ENCODE peak calls at places on chromosomes 13 and 19, in six cellular contexts. N is IMR-90, D is neuronal stem cell, W is H9, B is H1, C is mesenchymal stem cell. G is an unnamed sample.

GRCh38 chr19:15223649-15224371 is 8.4 kb downstream of the EPHX3 start:
- DNase-seq in D (no peak), N (no peak), B (no peak), C (peak; percentile 36), W (no peak), G (no peak)

GRCh38 chr19:38678891-38679494 is 31.5 kb downstream of the ACTN4 start:
- DNase-seq in B (no peak), C (no peak), D (no peak), W (no peak), N (no peak), G (no peak)

GRCh38 chr13:33110713-33111413 is 94.6 kb downstream of the KL start:
- DNase-seq in N (peak; percentile 56), W (no peak), C (no peak), D (no peak), B (no peak), G (no peak)

GRCh38 chr19:36771275-36772231 is 1.1 kb downstream of the ZNF850 start:
- DNase-seq in N (peak; percentile 87), D (peak; percentile 43), W (peak; percentile 84), B (peak; percentile 85), C (peak; percentile 92), G (peak; percentile 93)

GRCh38 chr19:41030651-41031050 is 39.6 kb downstream of the CYP2B6 start:
- DNase-seq in D (no peak), B (no peak), N (no peak), W (no peak), C (no peak), G (no peak)

GRCh38 chr13:66069570-66069969 is 1160.6 kb downstream of the PCDH9 start:
- DNase-seq in B (no peak), N (peak; percentile 29), D (no peak), W (no peak), C (peak; percentile 18), G (no peak)

GRCh38 chr19:35509861-35510625 is 3.4 kb downstream of the DMKN start:
- DNase-seq in N (peak; percentile 22), B (peak; percentile 78), D (peak; percentile 82), W (peak; percentile 95), C (peak; percentile 35), G (peak; percentile 23)

GRCh38 chr19:48870048-48870447 is 1.6 kb upstream of the PLEKHA4 start:
- DNase-seq in W (no peak), B (no peak), N (no peak), D (no peak), C (no peak), G (no peak)

GRCh38 chr19:35344511-35345031 is 3.1 kb upstream of the FFAR1 start:
- DNase-seq in D (no peak), W (peak; percentile 21), C (no peak), N (no peak), B (no peak), G (no peak)

GRCh38 chr19:39843919-39844793 is 2.0 kb downstream of the FBL start:
- DNase-seq in B (no peak), N (peak; percentile 58), W (no peak), D (no peak), C (peak; percentile 69), G (peak; percentile 81)

GRCh38 chr13:23558675-23559536 is 11.3 kb upstream of the TNFRSF19 start:
- DNase-seq in W (no peak), B (no peak), D (no peak), C (peak; percentile 81), N (peak; percentile 92), G (peak; percentile 44)

GRCh38 chr13:113762538-113762937 is 3.5 kb downstream of the TMEM255B start:
- DNase-seq in D (no peak), B (no peak), W (no peak), C (no peak), N (no peak), G (no peak)

GRCh38 chr19:38691938-38692457 is 44.5 kb downstream of the ACTN4 start:
- DNase-seq in B (no peak), W (no peak), D (no peak), N (peak; percentile 92), C (peak; percentile 97), G (peak; percentile 95)

GRCh38 chr19:27776020-27776419 is 1436.9 kb downstream of the UQCRFS1 start:
- DNase-seq in D (no peak), B (no peak), W (peak; percentile 39), C (peak; percentile 29), N (peak; percentile 31), G (peak; percentile 3)

GRCh38 chr19:11784356-11784755 is 14.0 kb upstream of the ZNF491 start:
- DNase-seq in B (no peak), D (no peak), N (no peak), C (no peak), W (no peak), G (no peak)

GRCh38 chr13:26011996-26012688 is 39.7 kb downstream of the SHISA2 start:
- DNase-seq in N (no peak), W (no peak), D (no peak), B (no peak), C (no peak), G (no peak)

GRCh38 chr13:89812856-89813255 is 1534.6 kb upstream of the MIR17HG start:
- DNase-seq in N (no peak), B (no peak), W (no peak), D (no peak), C (no peak), G (no peak)

GRCh38 chr19:10864538-10864899 is 6.8 kb upstream of the CARM1 start:
- DNase-seq in W (peak; percentile 87), B (no peak), C (peak; percentile 76), D (peak; percentile 73), N (peak; percentile 68), G (peak; percentile 57)

DNA sequence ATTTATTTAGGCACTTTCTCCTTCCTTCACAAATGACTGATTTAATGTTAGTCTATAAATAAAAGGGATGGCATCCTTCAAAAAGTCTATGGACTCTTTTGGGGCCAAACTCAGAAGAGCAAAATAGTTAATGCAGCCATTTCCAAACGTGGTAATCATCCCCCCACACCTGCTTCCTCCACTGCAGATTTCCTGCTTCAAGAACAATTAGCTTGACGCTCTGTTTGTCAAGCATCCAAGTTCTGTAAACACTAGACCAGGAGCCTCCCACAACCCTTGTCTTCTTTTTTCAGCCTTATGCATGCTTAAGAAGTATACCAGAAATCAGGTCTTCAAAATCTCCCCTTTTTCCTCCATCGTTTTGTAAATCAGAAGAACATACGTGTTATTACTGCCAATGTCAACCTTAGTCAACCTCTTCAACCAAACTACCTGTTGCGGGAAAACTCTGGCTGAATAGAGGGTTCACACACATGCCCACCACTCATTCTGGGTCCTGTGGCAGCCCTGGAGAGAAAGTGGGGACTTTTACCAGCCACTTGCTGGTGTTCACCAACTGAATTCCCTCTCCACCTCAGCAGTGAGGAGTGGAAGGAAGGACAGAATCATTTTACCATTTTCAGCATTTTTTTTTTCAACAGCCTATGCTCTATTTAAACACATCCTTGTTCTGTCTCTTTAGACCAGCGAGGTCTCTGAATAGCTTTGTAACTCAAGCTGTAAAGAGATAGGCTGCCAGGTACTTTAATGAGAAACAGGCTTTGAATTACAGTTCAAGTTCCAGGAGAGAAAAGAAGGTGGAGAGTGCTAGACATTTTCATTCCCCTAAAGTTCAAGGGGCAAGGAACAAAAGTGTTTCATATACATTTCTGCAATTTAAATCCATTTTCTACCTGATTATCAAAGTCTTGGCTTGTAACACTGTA is 39.1 kb downstream of the EFNB2 start:
- DNase-seq in B (no peak), W (no peak), D (no peak), N (no peak), C (no peak), G (no peak)
- H4K91ac ChIP-seq in B (no peak overlapping the region), W (no peak overlapping the region), D (no peak overlapping the region), N (no peak overlapping the region), C (no peak overlapping the region), G (no peak overlapping the region)

GRCh38 chr19:1421958-1422305 is 14.5 kb downstream of the DAZAP1 start:
- DNase-seq in W (no peak), D (no peak), N (no peak), C (no peak), B (no peak), G (no peak)
- H4K91ac ChIP-seq in W (no peak overlapping the region), D (no peak overlapping the region), N (no peak overlapping the region), C (no peak overlapping the region), B (no peak overlapping the region), G (no peak overlapping the region)

GRCh38 chr19:54109651-54110050 is 5.8 kb downstream of the TFPT start:
- DNase-seq in D (no peak), C (no peak), W (no peak), B (no peak), N (no peak), G (no peak)
- H4K91ac ChIP-seq in D (no peak overlapping the region), C (no peak overlapping the region), W (no peak overlapping the region), B (no peak overlapping the region), N (no peak overlapping the region), G (no peak overlapping the region)

DNA sequence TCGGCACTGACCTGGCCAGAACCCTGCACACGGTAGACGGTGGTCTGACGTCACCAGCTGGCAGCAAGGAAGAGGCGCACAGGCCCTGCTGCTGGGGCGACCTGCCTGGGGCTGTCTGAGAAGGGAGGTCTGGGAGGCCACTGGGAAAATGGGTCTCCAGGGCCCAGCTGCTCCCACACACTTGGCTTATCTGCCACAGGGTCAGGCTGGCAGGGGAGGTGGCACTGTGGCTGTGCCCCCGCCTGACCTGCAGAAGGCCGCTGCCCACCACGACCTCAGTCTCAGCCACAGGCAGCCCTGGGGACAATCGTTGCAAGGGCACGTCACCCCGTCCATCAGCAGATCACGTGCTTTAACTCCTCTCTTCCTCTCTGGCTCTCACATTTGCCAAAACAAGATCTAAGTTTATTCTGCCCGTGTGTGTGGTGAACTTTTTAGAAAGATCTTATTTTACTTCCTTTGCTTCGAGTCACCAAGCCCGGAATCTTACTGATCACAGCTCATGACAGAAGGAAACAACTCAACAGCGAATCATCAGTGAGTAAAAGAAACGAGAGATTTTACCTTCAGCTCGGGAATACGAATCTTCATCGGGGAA is 45.2 kb upstream of the RANBP3 start:
- DNase-seq in N (peak; percentile 71), D (no peak), C (peak; percentile 58), W (no peak), B (no peak), G (peak; percentile 43)
- H4K91ac ChIP-seq in N (peak overlapping the region; percentile 13), D (no peak overlapping the region), C (peak overlapping the region; percentile 77), W (no peak overlapping the region), B (no peak overlapping the region), G (no peak overlapping the region)

DNA sequence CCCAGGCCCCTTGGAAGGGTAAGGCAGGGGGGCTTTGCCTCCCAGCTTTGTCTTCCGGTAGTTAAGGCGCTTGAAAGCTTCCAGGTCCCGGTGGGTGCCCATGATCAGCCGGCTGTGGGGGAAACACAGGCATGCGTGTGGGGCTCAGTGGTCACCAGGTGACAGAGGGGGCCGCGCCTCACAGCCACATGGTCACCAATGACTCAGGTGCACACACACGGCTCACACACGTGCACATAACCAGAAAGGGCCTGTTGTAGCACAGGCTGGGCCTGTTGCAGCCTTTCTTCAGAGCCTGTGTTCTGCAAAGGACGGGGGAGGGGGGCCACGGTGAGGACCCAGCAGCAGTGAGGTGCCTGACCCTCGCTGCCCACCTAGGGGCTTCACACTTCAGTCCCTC is 5.9 kb downstream of the NANOS3 start:
- DNase-seq in C (no peak), N (no peak), D (no peak), W (no peak), B (no peak), G (no peak)
- H4K91ac ChIP-seq in C (peak overlapping the region; percentile 34), N (no peak overlapping the region), D (no peak overlapping the region), W (no peak overlapping the region), B (peak overlapping the region; percentile 88), G (no peak overlapping the region)